ENCODE peak calls at places on chromosomes 16 and 17, in eight cellular contexts. One of them, this sample, is unnamed.

GRCh38 chr17:21376835-21377690 is 906 bp downstream of the KCNJ12 start:
- DNase-seq in A549: peak; percentile 40
- DNase-seq in CD8-positive, alpha-beta T cell: no peak
- DNase-seq in left ventricle myocardium inferior: no peak
- DNase-seq in heart right ventricle: no peak
- DNase-seq in heart left ventricle: no peak
- DNase-seq in HCT116: no peak
- DNase-seq in Peyer's patch: no peak
- DNase-seq in this sample: peak; percentile 68

GRCh38 chr17:55067697-55068439 is 99.3 kb downstream of the STXBP4 start:
- DNase-seq in CD8-positive, alpha-beta T cell: no peak
- DNase-seq in A549: no peak
- DNase-seq in Peyer's patch: no peak
- DNase-seq in left ventricle myocardium inferior: no peak
- DNase-seq in HCT116: no peak
- DNase-seq in heart left ventricle: no peak
- DNase-seq in heart right ventricle: no peak
- DNase-seq in this sample: no peak

GRCh38 chr17:29584452-29585079 is 4.9 kb downstream of the GIT1 start:
- DNase-seq in left ventricle myocardium inferior: peak; percentile 55
- DNase-seq in A549: no peak
- DNase-seq in Peyer's patch: no peak
- DNase-seq in heart right ventricle: peak; percentile 41
- DNase-seq in CD8-positive, alpha-beta T cell: no peak
- DNase-seq in heart left ventricle: peak; percentile 71
- DNase-seq in HCT116: no peak
- DNase-seq in this sample: peak; percentile 78

GRCh38 chr17:6823011-6823442 is 8.5 kb downstream of the TEKT1 start:
- DNase-seq in A549: peak; percentile 48
- DNase-seq in heart left ventricle: no peak
- DNase-seq in Peyer's patch: no peak
- DNase-seq in left ventricle myocardium inferior: no peak
- DNase-seq in heart right ventricle: no peak
- DNase-seq in CD8-positive, alpha-beta T cell: no peak
- DNase-seq in HCT116: no peak
- DNase-seq in this sample: no peak

GRCh38 chr17:72772331-72772821 is 320.1 kb downstream of the SLC39A11 start:
- DNase-seq in left ventricle myocardium inferior: no peak
- DNase-seq in Peyer's patch: no peak
- DNase-seq in heart right ventricle: no peak
- DNase-seq in HCT116: no peak
- DNase-seq in heart left ventricle: no peak
- DNase-seq in CD8-positive, alpha-beta T cell: no peak
- DNase-seq in A549: no peak
- DNase-seq in this sample: no peak

GRCh38 chr16:15649727-15650018 is 372 bp upstream of the NDE1 start:
- DNase-seq in CD8-positive, alpha-beta T cell: no peak
- DNase-seq in A549: no peak
- DNase-seq in heart right ventricle: no peak
- DNase-seq in left ventricle myocardium inferior: no peak
- DNase-seq in Peyer's patch: no peak
- DNase-seq in heart left ventricle: no peak
- DNase-seq in HCT116: no peak
- DNase-seq in this sample: no peak

GRCh38 chr17:19342611-19343255 is 19.8 kb downstream of the B9D1 start:
- DNase-seq in heart left ventricle: no peak
- DNase-seq in CD8-positive, alpha-beta T cell: no peak
- DNase-seq in A549: peak; percentile 29
- DNase-seq in heart right ventricle: no peak
- DNase-seq in Peyer's patch: no peak
- DNase-seq in HCT116: no peak
- DNase-seq in left ventricle myocardium inferior: no peak
- DNase-seq in this sample: peak; percentile 23

GRCh38 chr17:81902023-81902652 is at the start of gene NPB:
- DNase-seq in HCT116: no peak
- DNase-seq in heart right ventricle: peak; percentile 5
- DNase-seq in CD8-positive, alpha-beta T cell: no peak
- DNase-seq in A549: no peak
- DNase-seq in left ventricle myocardium inferior: no peak
- DNase-seq in Peyer's patch: no peak
- DNase-seq in heart left ventricle: peak; percentile 30
- DNase-seq in this sample: no peak

GRCh38 chr16:4679156-4679853 is 14.1 kb upstream of the NUDT16L1 start:
- DNase-seq in Peyer's patch: no peak
- DNase-seq in A549: no peak
- DNase-seq in heart left ventricle: no peak
- DNase-seq in HCT116: no peak
- DNase-seq in left ventricle myocardium inferior: peak; percentile 49
- DNase-seq in CD8-positive, alpha-beta T cell: no peak
- DNase-seq in heart right ventricle: no peak
- DNase-seq in this sample: no peak

GRCh38 chr16:88696441-88696840 is 9.8 kb downstream of the RNF166 start:
- DNase-seq in heart left ventricle: no peak
- DNase-seq in A549: no peak
- DNase-seq in CD8-positive, alpha-beta T cell: no peak
- DNase-seq in HCT116: no peak
- DNase-seq in heart right ventricle: no peak
- DNase-seq in Peyer's patch: no peak
- DNase-seq in left ventricle myocardium inferior: no peak
- DNase-seq in this sample: no peak

GRCh38 chr17:50672831-50673551 is 34.7 kb downstream of the ANKRD40 start:
- DNase-seq in A549: no peak
- DNase-seq in left ventricle myocardium inferior: peak; percentile 35
- DNase-seq in Peyer's patch: no peak
- DNase-seq in heart right ventricle: no peak
- DNase-seq in HCT116: no peak
- DNase-seq in CD8-positive, alpha-beta T cell: no peak
- DNase-seq in heart left ventricle: peak; percentile 89
- DNase-seq in this sample: peak; percentile 70

GRCh38 chr17:7589204-7589868 is 558 bp downstream of the SOX15 start:
- DNase-seq in left ventricle myocardium inferior: peak; percentile 87
- DNase-seq in CD8-positive, alpha-beta T cell: peak; percentile 48
- DNase-seq in Peyer's patch: peak; percentile 69
- DNase-seq in HCT116: no peak
- DNase-seq in heart left ventricle: peak; percentile 88
- DNase-seq in heart right ventricle: peak; percentile 80
- DNase-seq in A549: peak; percentile 72
- DNase-seq in this sample: peak; percentile 93

GRCh38 chr17:47945529-47946508 is 4.4 kb downstream of the PNPO start:
- DNase-seq in left ventricle myocardium inferior: no peak
- DNase-seq in heart left ventricle: no peak
- DNase-seq in Peyer's patch: no peak
- DNase-seq in A549: no peak
- DNase-seq in heart right ventricle: no peak
- DNase-seq in HCT116: no peak
- DNase-seq in CD8-positive, alpha-beta T cell: no peak
- DNase-seq in this sample: no peak

DNA sequence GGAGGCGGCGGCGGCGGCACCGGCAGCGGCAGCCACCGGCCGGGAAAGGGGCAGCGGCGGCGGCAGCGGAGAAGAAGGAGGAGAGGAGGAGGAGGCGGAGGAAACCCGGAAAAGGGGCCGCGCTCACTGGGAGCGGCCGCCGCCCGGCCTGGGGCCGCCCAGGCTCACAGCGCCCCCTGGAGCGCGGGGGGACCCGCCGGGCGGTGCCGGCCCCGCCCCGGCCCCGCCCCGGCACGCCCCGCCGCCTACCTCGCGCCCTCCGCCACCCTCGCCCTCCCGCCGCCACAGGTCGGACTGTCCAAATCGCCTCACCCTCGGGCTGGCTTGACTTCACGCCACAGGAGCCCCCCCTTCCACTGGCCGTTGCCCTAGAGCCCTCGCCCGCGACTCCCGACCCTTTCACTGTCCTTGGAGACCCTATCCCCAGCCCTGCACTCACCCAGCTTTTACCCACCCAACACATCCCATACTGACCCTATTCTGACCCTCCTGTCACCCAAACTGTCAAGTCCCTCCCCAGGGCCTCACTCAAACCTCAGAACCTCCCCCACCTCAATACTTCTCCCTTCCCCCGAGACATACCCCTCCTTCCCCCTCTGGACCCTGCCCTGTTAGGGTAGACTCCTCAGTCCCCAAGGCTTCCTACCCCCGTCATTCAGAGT is at the start of gene CSNK2A2:
- DNase-seq in HCT116: peak; percentile 32
- DNase-seq in A549: peak; percentile 72
- DNase-seq in left ventricle myocardium inferior: peak; percentile 73
- DNase-seq in heart right ventricle: peak; percentile 70
- DNase-seq in Peyer's patch: peak; percentile 59
- DNase-seq in heart left ventricle: peak; percentile 81
- DNase-seq in CD8-positive, alpha-beta T cell: peak; percentile 64
- DNase-seq in this sample: peak; percentile 88
- TF ChIP-seq CTCF in HCT116: peak; percentile 29
- TF ChIP-seq CTCF in A549: peak; percentile 83
- TF ChIP-seq CTCF in left ventricle myocardium inferior: peak; percentile 51
- TF ChIP-seq CTCF in heart right ventricle: peak; percentile 67
- TF ChIP-seq CTCF in Peyer's patch: no peak
- TF ChIP-seq CTCF in heart left ventricle: peak; percentile 47
- TF ChIP-seq CTCF in CD8-positive, alpha-beta T cell: no peak
- TF ChIP-seq CTCF in this sample: peak; percentile 61

GRCh38 chr17:57947369-57947768 is 7.8 kb downstream of the CUEDC1 start:
- DNase-seq in HCT116: no peak
- DNase-seq in A549: no peak
- DNase-seq in heart right ventricle: no peak
- DNase-seq in heart left ventricle: no peak
- DNase-seq in CD8-positive, alpha-beta T cell: no peak
- DNase-seq in left ventricle myocardium inferior: no peak
- DNase-seq in Peyer's patch: no peak
- DNase-seq in this sample: peak; percentile 5
- H3K4me3 ChIP-seq in HCT116: peak overlapping the region; percentile 48
- H3K4me3 ChIP-seq in A549: peak overlapping the region; percentile 34
- H3K4me3 ChIP-seq in heart right ventricle: peak overlapping the region; percentile 50
- H3K4me3 ChIP-seq in heart left ventricle: peak overlapping the region; percentile 50
- H3K4me3 ChIP-seq in CD8-positive, alpha-beta T cell: peak overlapping the region; percentile 43
- H3K4me3 ChIP-seq in left ventricle myocardium inferior: peak overlapping the region; percentile 64
- H3K4me3 ChIP-seq in Peyer's patch: peak overlapping the region; percentile 49
- H3K4me3 ChIP-seq in this sample: peak overlapping the region; percentile 59

GRCh38 chr16:57003439-57004386 is 14.4 kb downstream of the NLRC5 start:
- DNase-seq in A549: no peak
- DNase-seq in heart right ventricle: no peak
- DNase-seq in Peyer's patch: peak; percentile 68
- DNase-seq in CD8-positive, alpha-beta T cell: no peak
- DNase-seq in HCT116: no peak
- DNase-seq in left ventricle myocardium inferior: no peak
- DNase-seq in heart left ventricle: no peak
- DNase-seq in this sample: no peak
- H3K4me1 ChIP-seq in A549: peaks cover 13% of the 10 kb centered on the region
- H3K4me1 ChIP-seq in heart right ventricle: peaks cover 14% of the 10 kb centered on the region
- H3K4me1 ChIP-seq in Peyer's patch: peaks cover 34% of the 10 kb centered on the region
- H3K4me1 ChIP-seq in CD8-positive, alpha-beta T cell: peaks cover 87% of the 10 kb centered on the region
- H3K4me1 ChIP-seq in HCT116: peaks cover 16% of the 10 kb centered on the region
- H3K4me1 ChIP-seq in left ventricle myocardium inferior: peaks cover 34% of the 10 kb centered on the region
- H3K4me1 ChIP-seq in heart left ventricle: peaks cover 4% of the 10 kb centered on the region
- H3K4me1 ChIP-seq in this sample: no peaks in the 10 kb centered on the region

GRCh38 chr16:21338537-21339268 is 60.6 kb upstream of the CRYM start:
- DNase-seq in heart left ventricle: no peak
- DNase-seq in CD8-positive, alpha-beta T cell: no peak
- DNase-seq in left ventricle myocardium inferior: no peak
- DNase-seq in HCT116: no peak
- DNase-seq in heart right ventricle: no peak
- DNase-seq in Peyer's patch: no peak
- DNase-seq in A549: no peak
- DNase-seq in this sample: no peak
- TF ChIP-seq CTCF in heart left ventricle: no peak
- TF ChIP-seq CTCF in CD8-positive, alpha-beta T cell: no peak
- TF ChIP-seq CTCF in left ventricle myocardium inferior: no peak
- TF ChIP-seq CTCF in HCT116: no peak
- TF ChIP-seq CTCF in heart right ventricle: no peak
- TF ChIP-seq CTCF in Peyer's patch: no peak
- TF ChIP-seq CTCF in A549: no peak
- TF ChIP-seq CTCF in this sample: no peak

This sample was measured in psoas muscle.